ENCODE peak calls at places on chromosomes 1 and 21, in nine cellular contexts. F, Q, S, V, X, U, N, P and O are unnamed samples.

GRCh38 chr1:185159966-185160365 is 3.0 kb downstream of the SWT1 start:
- DNase-seq in N (no peak), P (peak; percentile 39), S (peak; percentile 32), V (no peak), F (no peak), X (no peak), U (no peak), Q (peak; percentile 38), O (no peak)

GRCh38 chr1:25673962-25674928 is 57.7 kb downstream of the MAN1C1 start:
- DNase-seq in V (no peak), N (peak; percentile 15), S (no peak), U (no peak), Q (no peak), F (no peak), P (no peak), X (no peak), O (no peak)

GRCh38 chr21:29154270-29154669 is 23.8 kb downstream of the MAP3K7CL start:
- DNase-seq in U (no peak), V (no peak), F (no peak), S (no peak), X (no peak), Q (no peak), N (no peak), P (no peak), O (no peak)

GRCh38 chr1:22295856-22296255 is 153.0 kb upstream of the WNT4 start:
- DNase-seq in S (no peak), F (no peak), N (no peak), U (no peak), X (peak; percentile 8), V (no peak), P (no peak), Q (no peak), O (no peak)

GRCh38 chr1:20601123-20601825 is 12.4 kb downstream of the CDA start:
- DNase-seq in P (peak; percentile 51), Q (peak; percentile 52), F (no peak), N (peak; percentile 84), S (peak; percentile 61), U (no peak), V (peak; percentile 27), X (no peak), O (peak; percentile 28)

GRCh38 chr1:219676012-219676770 is 63.3 kb upstream of the ZC3H11B start:
- DNase-seq in V (peak; percentile 35), U (no peak), P (peak; percentile 44), F (no peak), Q (no peak), N (no peak), X (no peak), S (peak; percentile 68), O (peak; percentile 77)

GRCh38 chr1:6389971-6390370 is 3.6 kb downstream of the ACOT7 start:
- DNase-seq in N (no peak), X (no peak), P (no peak), F (no peak), V (no peak), Q (peak; percentile 72), U (no peak), S (no peak), O (no peak)

GRCh38 chr1:245074232-245074747 is 80.5 kb upstream of the KIF26B start:
- DNase-seq in U (no peak), F (peak; percentile 15), Q (peak; percentile 18), V (no peak), N (peak; percentile 29), P (peak; percentile 46), S (peak; percentile 54), X (no peak), O (peak; percentile 33)

GRCh38 chr1:205701891-205702290 is 21.6 kb upstream of the SLC45A3 start:
- DNase-seq in N (no peak), P (no peak), Q (no peak), S (no peak), X (no peak), F (no peak), U (no peak), V (no peak), O (no peak)

GRCh38 chr1:59375321-59376220 is 78.7 kb downstream of the FGGY start:
- DNase-seq in F (no peak), S (peak; percentile 100), V (peak; percentile 76), P (peak; percentile 99), N (peak; percentile 95), U (no peak), Q (peak; percentile 98), X (no peak), O (peak; percentile 100)

GRCh38 chr1:20037877-20038276 is 32.1 kb upstream of the PLA2G5 start:
- DNase-seq in V (no peak), F (no peak), X (no peak), P (no peak), U (no peak), Q (peak; percentile 96), N (peak; percentile 29), S (no peak), O (no peak)

GRCh38 chr1:174990382-174990999 is 9.3 kb upstream of the CACYBP start:
- DNase-seq in X (no peak), F (no peak), U (peak; percentile 42), P (peak; percentile 85), V (peak; percentile 75), Q (no peak), N (peak; percentile 73), S (no peak), O (no peak)

GRCh38 chr21:14866859-14867560 is 197.8 kb downstream of the NRIP1 start:
- DNase-seq in S (no peak), X (no peak), F (no peak), U (no peak), Q (peak; percentile 68), P (no peak), V (peak; percentile 75), N (no peak), O (no peak)

GRCh38 chr21:29300547-29301138 is 1.9 kb downstream of the BACH1 start:
- DNase-seq in F (no peak), P (no peak), U (no peak), Q (no peak), S (peak; percentile 57), X (no peak), N (peak; percentile 16), V (no peak), O (peak; percentile 62)

GRCh38 chr1:96400074-96400473 is 321.5 kb upstream of the PTBP2 start:
- DNase-seq in S (no peak), Q (peak; percentile 3), F (no peak), N (no peak), P (no peak), V (no peak), U (no peak), X (no peak), O (no peak)

GRCh38 chr1:110684476-110684875 is 9.7 kb upstream of the KCNA3 start:
- DNase-seq in N (no peak), S (no peak), Q (no peak), V (no peak), U (no peak), P (no peak), X (no peak), F (no peak), O (no peak)

GRCh38 chr1:45589861-45590260 is 6.0 kb downstream of the NASP start:
- DNase-seq in V (no peak), N (no peak), Q (no peak), X (no peak), U (no peak), P (no peak), F (no peak), S (no peak), O (no peak)
- H3K36me3 ChIP-seq in V (peaks cover 15% of the 10 kb centered on the region), N (peaks cover 26% of the 10 kb centered on the region), Q (peaks cover 15% of the 10 kb centered on the region), X (peaks cover 25% of the 10 kb centered on the region), U (peaks cover 5% of the 10 kb centered on the region), P (peaks cover 6% of the 10 kb centered on the region), F (peaks cover 92% of the 10 kb centered on the region), S (peaks cover 8% of the 10 kb centered on the region), O (peaks cover 2% of the 10 kb centered on the region)

DNA sequence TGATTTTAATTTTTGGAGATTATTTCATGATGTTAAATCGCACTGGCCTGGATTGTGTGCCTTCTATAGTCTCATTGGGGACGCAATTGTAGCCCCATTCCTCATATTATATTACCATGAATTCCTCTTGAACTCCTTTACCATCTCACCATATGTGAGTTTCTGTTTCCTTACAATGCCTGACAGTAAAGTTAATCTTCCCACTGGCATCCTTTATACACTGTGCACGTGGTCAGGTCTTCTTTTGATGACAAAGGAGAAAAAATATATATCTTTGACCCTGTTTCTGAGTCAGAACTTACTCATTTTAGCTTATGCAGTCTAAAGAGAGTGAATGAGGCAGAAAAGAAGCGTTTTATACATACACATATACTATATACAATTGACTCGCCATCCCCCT is 774 bp upstream of the ABL2 start:
- DNase-seq in U (no peak), V (peak; percentile 51), X (no peak), P (peak; percentile 82), F (no peak), S (peak; percentile 53), N (peak; percentile 80), Q (peak; percentile 32), O (peak; percentile 69)
- H3K9ac ChIP-seq in U (peak overlapping the region; percentile 72), V (peak overlapping the region; percentile 84), X (no peak overlapping the region), P (peak overlapping the region; percentile 89), F (no peak overlapping the region), S (peak overlapping the region; percentile 91), N (peak overlapping the region; percentile 86), Q (peak overlapping the region; percentile 67), O (no peak overlapping the region)

GRCh38 chr1:41733725-41734124 is 185.0 kb downstream of the HIVEP3 start:
- DNase-seq in S (no peak), F (no peak), Q (no peak), U (no peak), V (no peak), P (no peak), N (no peak), X (no peak), O (no peak)

GRCh38 chr1:41733021-41733420 is 185.7 kb downstream of the HIVEP3 start:
- DNase-seq in U (no peak), Q (no peak), F (no peak), N (no peak), V (no peak), X (no peak), P (no peak), S (no peak), O (no peak)

GRCh38 chr1:41731631-41732030 is 187.1 kb downstream of the HIVEP3 start:
- DNase-seq in V (no peak), S (no peak), F (no peak), N (no peak), P (no peak), Q (no peak), X (no peak), U (no peak), O (no peak)

GRCh38 chr1:41728403-41729202 is 190.1 kb downstream of the HIVEP3 start:
- DNase-seq in V (no peak), X (no peak), U (peak; percentile 25), N (no peak), P (no peak), S (no peak), Q (no peak), F (no peak), O (no peak)

DNA sequence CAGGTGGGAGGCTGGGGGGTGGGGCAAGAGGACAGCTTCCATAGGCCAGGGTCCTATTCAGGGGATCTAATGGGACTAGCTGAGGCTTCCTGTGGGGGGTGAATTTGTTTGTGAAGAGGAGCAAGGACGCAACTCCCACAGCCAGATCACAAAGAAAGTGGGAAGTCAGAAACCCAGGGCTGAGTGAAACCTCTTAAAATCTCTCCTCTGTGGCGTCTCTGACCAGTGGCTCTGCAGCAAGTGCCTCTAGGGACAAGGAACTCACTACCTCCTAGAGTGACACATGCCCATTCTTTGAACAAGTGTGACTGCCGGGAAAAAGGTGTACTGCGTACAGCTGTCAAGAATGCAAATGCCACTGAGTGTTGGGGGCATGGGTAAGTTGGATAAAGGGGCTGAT is 187.9 kb downstream of the HIVEP3 start:
- DNase-seq in F (no peak), S (no peak), P (no peak), V (no peak), U (no peak), X (no peak), N (no peak), Q (no peak), O (no peak)
- H3K4me1 ChIP-seq in F (peaks cover 7% of the 10 kb centered on the region), S (peaks cover 2% of the 10 kb centered on the region), P (no peaks in the 10 kb centered on the region), V (no peaks in the 10 kb centered on the region), U (no peaks in the 10 kb centered on the region), X (no peaks in the 10 kb centered on the region), N (no peaks in the 10 kb centered on the region), Q (no peaks in the 10 kb centered on the region), O (no peaks in the 10 kb centered on the region)

GRCh38 chr1:1296070-1297061 is 11.4 kb downstream of the ACAP3 start:
- DNase-seq in V (no peak), U (no peak), N (no peak), F (no peak), Q (no peak), S (no peak), X (no peak), P (no peak), O (no peak)
- H3K36me3 ChIP-seq in V (peaks cover 9% of the 10 kb centered on the region), U (no peaks in the 10 kb centered on the region), N (no peaks in the 10 kb centered on the region), F (peaks cover 31% of the 10 kb centered on the region), Q (no peaks in the 10 kb centered on the region), S (no peaks in the 10 kb centered on the region), X (no peaks in the 10 kb centered on the region), P (no peaks in the 10 kb centered on the region), O (peaks cover 36% of the 10 kb centered on the region)